ENCODE peak calls at places on chromosomes 13 and 19, in six cellular contexts. W, A, N, F, Q and Z are unnamed samples.

GRCh38 chr13:74134777-74135305 is 637 bp upstream of the KLF12 start:
- DNase-seq in F (no peak), W (peak; percentile 82), N (peak; percentile 79), Q (no peak), A (peak; percentile 73), Z (peak; percentile 77)

GRCh38 chr13:59182241-59182640 is 981.5 kb downstream of the DIAPH3 start:
- DNase-seq in N (no peak), W (no peak), F (no peak), A (no peak), Q (no peak), Z (no peak)

GRCh38 chr13:20127563-20128458 is 33.0 kb downstream of the GJA3 start:
- DNase-seq in Q (peak; percentile 32), F (peak; percentile 16), A (peak; percentile 41), N (peak; percentile 88), W (peak; percentile 44), Z (peak; percentile 76)

GRCh38 chr19:55442372-55443044 is 592 bp downstream of the SHISA7 start:
- DNase-seq in A (no peak), Q (no peak), F (no peak), W (no peak), N (peak; percentile 59), Z (no peak)

GRCh38 chr19:55176116-55176515 is 4.0 kb downstream of the SYT5 start:
- DNase-seq in W (no peak), Q (no peak), N (no peak), A (no peak), F (no peak), Z (no peak)

GRCh38 chr19:33426621-33427475 is 53.3 kb downstream of the CEBPG start:
- DNase-seq in N (peak; percentile 31), F (no peak), A (no peak), W (no peak), Q (no peak), Z (no peak)

GRCh38 chr13:110915874-110916670 is 1.2 kb upstream of the ANKRD10 start:
- DNase-seq in N (no peak), Q (peak; percentile 7), W (no peak), F (peak; percentile 64), A (no peak), Z (peak; percentile 90)

GRCh38 chr19:9917322-9917721 is 19.0 kb downstream of the OLFM2 start:
- DNase-seq in Q (peak; percentile 33), N (no peak), F (peak; percentile 60), A (no peak), W (no peak), Z (peak; percentile 82)

GRCh38 chr13:75788494-75788991 is 152.4 kb downstream of the LMO7 start:
- DNase-seq in F (peak; percentile 96), N (no peak), A (no peak), Q (peak; percentile 79), W (no peak), Z (peak; percentile 89)

GRCh38 chr19:22784051-22784450 is at the start of gene ZNF99:
- DNase-seq in A (no peak), F (no peak), N (no peak), Q (no peak), W (no peak), Z (no peak)

GRCh38 chr19:29265436-29265835 is 52.5 kb upstream of the UQCRFS1 start:
- DNase-seq in N (no peak), Q (no peak), W (no peak), A (no peak), F (no peak), Z (no peak)

GRCh38 chr13:53048880-53049279 is 20.3 kb downstream of the OLFM4 start:
- DNase-seq in A (no peak), F (no peak), Q (no peak), W (no peak), N (no peak), Z (no peak)

GRCh38 chr13:110110783-110111182 is 196.2 kb downstream of the COL4A1 start:
- DNase-seq in N (no peak), A (no peak), F (no peak), Q (no peak), W (no peak), Z (no peak)

GRCh38 chr13:112449545-112449930 is 73.4 kb downstream of the SPACA7 start:
- DNase-seq in W (no peak), Q (no peak), A (no peak), N (peak; percentile 31), F (no peak), Z (no peak)

GRCh38 chr19:38389101-38389925 is 816 bp downstream of the SPRED3 start:
- DNase-seq in N (no peak), F (peak; percentile 82), W (no peak), A (no peak), Q (no peak), Z (peak; percentile 91)

GRCh38 chr19:56162258-56162657 is 13.6 kb upstream of the GALP start:
- DNase-seq in W (no peak), Q (no peak), F (peak; percentile 41), A (no peak), N (no peak), Z (no peak)

GRCh38 chr13:102289606-102290005 is 112.2 kb downstream of the FGF14 start:
- DNase-seq in Q (no peak), A (no peak), W (no peak), F (peak; percentile 8), N (no peak), Z (no peak)

GRCh38 chr19:12825259-12826131 is 8.9 kb downstream of the RTBDN start:
- DNase-seq in W (no peak), A (no peak), Q (no peak), N (no peak), F (no peak), Z (peak; percentile 44)

GRCh38 chr19:3670796-3671679 is 29.2 kb downstream of the PIP5K1C start:
- DNase-seq in A (no peak), W (no peak), Q (no peak), N (peak; percentile 74), F (peak; percentile 56), Z (peak; percentile 85)

DNA sequence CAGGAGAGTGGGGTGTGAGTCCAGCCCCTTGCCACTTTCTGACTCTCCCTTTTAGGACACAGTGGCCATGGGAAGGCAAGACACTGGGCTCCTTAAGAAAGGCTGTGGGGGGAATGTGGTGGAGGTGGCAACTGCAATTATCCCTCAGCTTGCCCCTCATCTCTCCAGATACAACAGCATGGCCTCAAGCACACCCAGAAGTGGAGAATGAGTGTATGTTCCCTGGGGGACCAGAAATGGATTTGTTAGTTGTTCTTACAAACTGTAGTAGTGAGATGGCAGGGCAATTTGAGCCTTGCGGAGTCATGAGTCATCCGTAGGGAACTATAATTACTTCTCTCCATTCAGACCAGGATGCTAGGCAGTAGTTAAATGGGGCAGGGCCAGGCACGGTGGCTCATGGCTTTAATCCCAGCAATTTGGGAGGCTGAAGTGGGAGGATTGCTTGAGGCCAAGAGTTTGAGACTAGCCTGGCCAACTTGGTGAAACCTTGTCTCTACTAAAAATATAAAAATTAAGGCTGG is 25.6 kb upstream of the CXCL17 start:
- DNase-seq in Q (peak; percentile 75), W (no peak), A (no peak), N (no peak), F (peak; percentile 62), Z (peak; percentile 92)
- H3K4me1 ChIP-seq in Q (peaks cover 3% of the 10 kb centered on the region), W (no peaks in the 10 kb centered on the region), A (no peaks in the 10 kb centered on the region), N (no peaks in the 10 kb centered on the region), F (peaks cover 6% of the 10 kb centered on the region), Z (peaks cover 23% of the 10 kb centered on the region)

DNA sequence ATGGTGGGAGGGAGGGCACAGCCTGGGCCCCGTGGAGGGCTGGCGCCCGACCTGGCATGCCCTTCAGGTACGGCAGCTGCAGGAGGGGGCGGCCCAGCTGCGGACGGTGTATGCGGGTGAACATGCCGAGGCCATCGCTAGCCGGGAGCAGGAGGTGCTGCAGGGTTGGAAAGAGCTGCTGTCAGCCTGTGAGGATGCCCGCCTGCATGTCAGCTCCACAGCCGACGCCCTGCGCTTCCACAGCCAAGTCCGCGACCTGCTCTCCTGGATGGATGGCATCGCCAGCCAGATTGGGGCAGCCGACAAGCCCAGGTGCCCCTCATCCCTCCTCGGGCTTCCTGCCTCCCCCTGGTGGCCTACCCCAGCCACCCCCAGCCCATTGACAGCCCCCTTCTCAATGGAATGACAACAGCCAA is 16.6 kb upstream of the SHKBP1 start:
- DNase-seq in F (no peak), Q (no peak), A (no peak), W (no peak), N (no peak), Z (no peak)
- H3K27me3 ChIP-seq in F (peaks cover 39% of the 10 kb centered on the region), Q (peaks cover under 1% of the 10 kb centered on the region), A (no peaks in the 10 kb centered on the region), W (peaks cover 8% of the 10 kb centered on the region), N (no peaks in the 10 kb centered on the region), Z (peaks cover 4% of the 10 kb centered on the region)

DNA sequence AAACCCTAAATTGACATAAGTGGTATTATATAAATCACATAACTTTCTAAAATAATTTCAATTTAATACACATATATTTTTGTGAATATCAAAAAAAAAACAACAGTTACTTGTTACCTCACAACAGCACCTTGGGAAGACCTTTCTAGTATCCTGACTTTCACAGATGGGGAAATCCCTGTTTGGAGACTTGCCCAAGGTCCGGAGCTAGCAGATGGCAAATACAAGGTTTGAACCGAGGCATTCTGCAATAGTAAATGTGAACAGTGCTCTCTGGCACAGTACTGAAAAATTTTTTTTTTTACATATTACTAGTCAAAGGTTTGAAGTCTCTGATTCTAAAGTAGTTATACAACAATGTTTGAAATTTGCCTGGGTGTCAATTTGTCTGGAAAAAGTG is 104.5 kb downstream of the SUCLA2 start:
- DNase-seq in F (no peak), W (no peak), N (no peak), Q (no peak), A (no peak), Z (no peak)
- H3K4me1 ChIP-seq in F (peaks cover 2% of the 10 kb centered on the region), W (no peaks in the 10 kb centered on the region), N (no peaks in the 10 kb centered on the region), Q (no peaks in the 10 kb centered on the region), A (no peaks in the 10 kb centered on the region), Z (peaks cover 15% of the 10 kb centered on the region)

GRCh38 chr19:496333-496634 is at the start of gene MADCAM1:
- DNase-seq in F (no peak), N (peak; percentile 72), Q (no peak), W (no peak), A (no peak), Z (no peak)

GRCh38 chr19:494171-495046 is 1.9 kb upstream of the MADCAM1 start:
- DNase-seq in F (no peak), A (no peak), W (no peak), N (peak; percentile 72), Q (no peak), Z (no peak)

GRCh38 chr19:497476-497860 is 1.2 kb downstream of the MADCAM1 start:
- DNase-seq in A (no peak), F (no peak), Q (no peak), W (no peak), N (no peak), Z (no peak)

GRCh38 chr19:495047-495439 is 1.2 kb upstream of the MADCAM1 start:
- DNase-seq in F (no peak), A (no peak), N (peak; percentile 64), W (no peak), Q (no peak), Z (no peak)

DNA sequence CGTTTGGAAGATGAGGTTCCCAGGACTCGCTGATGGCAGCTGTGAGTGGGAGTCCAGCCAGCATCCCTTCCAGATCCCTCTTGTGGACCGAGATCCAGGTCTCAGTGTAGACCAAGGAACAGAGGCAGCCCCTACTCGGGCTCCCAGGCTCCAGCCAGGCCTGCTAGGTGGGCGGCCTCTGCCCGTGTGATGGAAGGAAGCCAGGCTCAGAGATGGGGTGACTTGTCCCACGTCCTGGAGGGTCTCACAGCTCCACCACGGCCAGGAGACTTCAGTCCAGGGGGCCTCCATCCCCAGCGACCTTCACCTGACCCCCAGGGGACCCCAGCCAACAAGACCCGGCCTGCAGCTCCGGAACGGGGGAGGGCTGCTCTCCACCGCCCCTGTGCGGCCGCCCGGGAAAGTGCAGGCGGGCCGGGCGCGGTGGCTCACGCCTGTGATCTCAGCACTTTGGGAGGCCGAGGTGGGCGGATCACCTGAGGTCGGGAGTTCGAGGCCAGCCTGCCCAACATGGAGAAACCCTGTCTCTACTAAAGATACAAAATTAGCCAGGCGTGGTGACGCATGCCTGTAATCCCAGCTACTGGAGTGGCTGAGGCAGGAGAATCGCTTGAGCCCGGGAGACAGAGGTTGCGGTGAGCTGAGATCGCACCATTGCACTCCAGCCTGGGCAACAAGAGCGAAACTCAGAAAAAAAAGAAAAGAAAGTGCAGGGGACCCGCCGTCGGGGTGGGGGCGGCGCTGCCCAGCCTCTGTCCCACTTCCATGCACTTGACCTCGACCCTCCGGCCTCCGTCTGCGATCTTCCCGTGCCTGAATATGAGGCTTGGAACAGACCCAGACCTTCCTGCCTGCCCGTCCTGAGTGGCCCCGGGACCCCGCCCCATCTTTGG is 600 bp upstream of the MADCAM1 start:
- DNase-seq in F (peak; percentile 39), Q (no peak), A (peak; percentile 49), W (peak; percentile 50), N (peak; percentile 74), Z (peak; percentile 61)
- H3K27me3 ChIP-seq in F (peaks cover 32% of the 10 kb centered on the region), Q (peaks cover 10% of the 10 kb centered on the region), A (peaks cover 13% of the 10 kb centered on the region), W (peaks cover 16% of the 10 kb centered on the region), N (peaks cover 10% of the 10 kb centered on the region), Z (peaks cover 5% of the 10 kb centered on the region)